ENCODE peak calls at places on chromosomes 3 and 15, in four cellular contexts. One of them, this sample, is unnamed.

GRCh38 chr15:75718326-75718725 is 5.7 kb upstream of the CSPG4 start:
- DNase-seq in CD4-positive, alpha-beta T cell: no peak
- DNase-seq in AG04450: no peak
- DNase-seq in colonic mucosa: no peak
- DNase-seq in this sample: no peak

GRCh38 chr15:45100884-45101622 is 12.9 kb downstream of the DUOX2 start:
- DNase-seq in colonic mucosa: no peak
- DNase-seq in CD4-positive, alpha-beta T cell: no peak
- DNase-seq in AG04450: no peak
- DNase-seq in this sample: no peak

GRCh38 chr3:197541756-197542539 is 13.8 kb downstream of the BDH1 start:
- DNase-seq in CD4-positive, alpha-beta T cell: no peak
- DNase-seq in colonic mucosa: no peak
- DNase-seq in AG04450: peak
- DNase-seq in this sample: no peak

GRCh38 chr3:53109822-53110771 is 20.1 kb downstream of the RFT1 start:
- DNase-seq in AG04450: peak
- DNase-seq in CD4-positive, alpha-beta T cell: peak
- DNase-seq in colonic mucosa: peak
- DNase-seq in this sample: no peak

GRCh38 chr3:48240000-48240710 is 749 bp upstream of the ZNF589 start:
- DNase-seq in AG04450: no peak
- DNase-seq in CD4-positive, alpha-beta T cell: no peak
- DNase-seq in colonic mucosa: no peak
- DNase-seq in this sample: no peak

GRCh38 chr3:125231895-125232294 is 19.3 kb upstream of the SLC12A8 start:
- DNase-seq in AG04450: peak
- DNase-seq in CD4-positive, alpha-beta T cell: no peak
- DNase-seq in colonic mucosa: no peak
- DNase-seq in this sample: no peak

GRCh38 chr15:79475312-79475711 is 43.2 kb downstream of the MINAR1 start:
- DNase-seq in CD4-positive, alpha-beta T cell: no peak
- DNase-seq in colonic mucosa: no peak
- DNase-seq in AG04450: no peak
- DNase-seq in this sample: no peak

GRCh38 chr3:124569761-124570160 is 160.5 kb upstream of the UMPS start:
- DNase-seq in AG04450: no peak
- DNase-seq in CD4-positive, alpha-beta T cell: no peak
- DNase-seq in colonic mucosa: no peak
- DNase-seq in this sample: no peak

GRCh38 chr3:10522646-10523303 is 17.4 kb upstream of the ATP2B2 start:
- DNase-seq in AG04450: no peak
- DNase-seq in colonic mucosa: no peak
- DNase-seq in CD4-positive, alpha-beta T cell: no peak
- DNase-seq in this sample: no peak

GRCh38 chr3:169110633-169111032 is 552.9 kb downstream of the MECOM start:
- DNase-seq in colonic mucosa: no peak
- DNase-seq in AG04450: no peak
- DNase-seq in CD4-positive, alpha-beta T cell: no peak
- DNase-seq in this sample: no peak

GRCh38 chr3:43286886-43287301 is 554 bp downstream of the SNRK start:
- DNase-seq in colonic mucosa: peak
- DNase-seq in AG04450: no peak
- DNase-seq in CD4-positive, alpha-beta T cell: no peak
- DNase-seq in this sample: no peak

GRCh38 chr3:188458761-188459160 is 304.8 kb downstream of the LPP start:
- DNase-seq in CD4-positive, alpha-beta T cell: no peak
- DNase-seq in colonic mucosa: no peak
- DNase-seq in AG04450: no peak
- DNase-seq in this sample: no peak

GRCh38 chr15:48031973-48032372 is 88.8 kb upstream of the SLC24A5 start:
- DNase-seq in AG04450: no peak
- DNase-seq in CD4-positive, alpha-beta T cell: no peak
- DNase-seq in colonic mucosa: no peak
- DNase-seq in this sample: no peak

GRCh38 chr15:95742836-95743235 is 587.7 kb upstream of the NR2F2 start:
- DNase-seq in CD4-positive, alpha-beta T cell: no peak
- DNase-seq in AG04450: no peak
- DNase-seq in colonic mucosa: no peak
- DNase-seq in this sample: no peak

GRCh38 chr3:169456900-169457299 is 206.6 kb downstream of the MECOM start:
- DNase-seq in colonic mucosa: no peak
- DNase-seq in AG04450: no peak
- DNase-seq in CD4-positive, alpha-beta T cell: no peak
- DNase-seq in this sample: no peak

GRCh38 chr3:133944181-133944580 is 48.5 kb upstream of the RAB6B start:
- DNase-seq in colonic mucosa: no peak
- DNase-seq in CD4-positive, alpha-beta T cell: no peak
- DNase-seq in AG04450: no peak
- DNase-seq in this sample: no peak

GRCh38 chr15:84079885-84080777 is 155.4 kb upstream of the GOLGA6L4 start:
- DNase-seq in CD4-positive, alpha-beta T cell: peak
- DNase-seq in colonic mucosa: peak
- DNase-seq in AG04450: no peak
- DNase-seq in this sample: peak

GRCh38 chr3:66693461-66693912 is 192.7 kb upstream of the LRIG1 start:
- DNase-seq in AG04450: no peak
- DNase-seq in CD4-positive, alpha-beta T cell: no peak
- DNase-seq in colonic mucosa: peak
- DNase-seq in this sample: no peak

GRCh38 chr15:74657846-74658245 is 38.0 kb downstream of the EDC3 start:
- DNase-seq in AG04450: no peak
- DNase-seq in CD4-positive, alpha-beta T cell: no peak
- DNase-seq in colonic mucosa: no peak
- DNase-seq in this sample: no peak

GRCh38 chr15:82228750-82229149 is 33.8 kb downstream of the EFL1 start:
- DNase-seq in AG04450: no peak
- DNase-seq in CD4-positive, alpha-beta T cell: no peak
- DNase-seq in colonic mucosa: no peak
- DNase-seq in this sample: no peak

GRCh38 chr3:194837457-194838135 is 151.9 kb downstream of the FAM43A start:
- DNase-seq in CD4-positive, alpha-beta T cell: no peak
- DNase-seq in AG04450: no peak
- DNase-seq in colonic mucosa: no peak
- DNase-seq in this sample: no peak

GRCh38 chr3:187742351-187743171 is 2.7 kb downstream of the BCL6 start:
- DNase-seq in CD4-positive, alpha-beta T cell: peak
- DNase-seq in colonic mucosa: peak
- DNase-seq in AG04450: no peak
- DNase-seq in this sample: no peak

GRCh38 chr15:44102675-44103254 is 92.3 kb downstream of the FRMD5 start:
- DNase-seq in AG04450: peak
- DNase-seq in colonic mucosa: no peak
- DNase-seq in CD4-positive, alpha-beta T cell: no peak
- DNase-seq in this sample: no peak

GRCh38 chr3:134864644-134865043 is 69.6 kb downstream of the EPHB1 start:
- DNase-seq in CD4-positive, alpha-beta T cell: no peak
- DNase-seq in AG04450: no peak
- DNase-seq in colonic mucosa: no peak
- DNase-seq in this sample: no peak

GRCh38 chr3:29711255-29711771 is 430.4 kb downstream of the RBMS3 start:
- DNase-seq in CD4-positive, alpha-beta T cell: no peak
- DNase-seq in colonic mucosa: no peak
- DNase-seq in AG04450: no peak
- DNase-seq in this sample: no peak

GRCh38 chr15:40593588-40594428 is at the start of gene KNL1:
- DNase-seq in AG04450: peak
- DNase-seq in colonic mucosa: peak
- DNase-seq in CD4-positive, alpha-beta T cell: peak
- DNase-seq in this sample: peak

GRCh38 chr15:99250494-99251435 is 516 bp upstream of the LRRC28 start:
- DNase-seq in AG04450: peak
- DNase-seq in CD4-positive, alpha-beta T cell: peak
- DNase-seq in colonic mucosa: peak
- DNase-seq in this sample: peak

GRCh38 chr15:98737122-98737521 is 88.8 kb downstream of the IGF1R start:
- DNase-seq in AG04450: no peak
- DNase-seq in colonic mucosa: no peak
- DNase-seq in CD4-positive, alpha-beta T cell: no peak
- DNase-seq in this sample: no peak

DNA sequence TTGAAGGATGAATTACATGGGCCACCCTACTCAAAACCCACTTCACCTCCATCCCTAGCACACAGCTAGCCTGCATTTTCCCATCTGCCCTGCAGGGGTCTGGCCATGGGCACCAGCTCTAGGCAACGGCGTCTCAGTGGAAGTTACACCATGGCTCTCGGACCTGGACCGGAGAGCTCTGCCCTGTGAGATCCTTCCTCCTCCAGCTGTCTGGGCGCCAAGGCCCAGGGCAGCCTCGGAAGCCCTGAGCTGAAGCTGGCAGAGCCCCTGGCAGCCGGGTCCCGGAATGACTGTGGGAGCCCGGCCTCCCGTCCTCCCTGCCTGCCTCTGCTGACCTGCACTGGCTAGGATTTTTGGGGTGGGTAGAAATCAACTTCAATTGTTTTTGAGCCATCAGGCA is 98.9 kb downstream of the CHSY1 start:
- DNase-seq in AG04450: no peak
- DNase-seq in colonic mucosa: no peak
- DNase-seq in CD4-positive, alpha-beta T cell: no peak
- DNase-seq in this sample: no peak
- TF ChIP-seq CTCF in AG04450: peak
- TF ChIP-seq CTCF in colonic mucosa: no peak
- TF ChIP-seq CTCF in CD4-positive, alpha-beta T cell: no peak
- TF ChIP-seq CTCF in this sample: no peak

GRCh38 chr3:118760611-118761606 is 273.7 kb downstream of the IGSF11 start:
- DNase-seq in colonic mucosa: no peak
- DNase-seq in AG04450: no peak
- DNase-seq in CD4-positive, alpha-beta T cell: no peak
- DNase-seq in this sample: no peak
- TF ChIP-seq CTCF in colonic mucosa: no peak
- TF ChIP-seq CTCF in AG04450: no peak
- TF ChIP-seq CTCF in CD4-positive, alpha-beta T cell: no peak
- TF ChIP-seq CTCF in this sample: no peak

DNA sequence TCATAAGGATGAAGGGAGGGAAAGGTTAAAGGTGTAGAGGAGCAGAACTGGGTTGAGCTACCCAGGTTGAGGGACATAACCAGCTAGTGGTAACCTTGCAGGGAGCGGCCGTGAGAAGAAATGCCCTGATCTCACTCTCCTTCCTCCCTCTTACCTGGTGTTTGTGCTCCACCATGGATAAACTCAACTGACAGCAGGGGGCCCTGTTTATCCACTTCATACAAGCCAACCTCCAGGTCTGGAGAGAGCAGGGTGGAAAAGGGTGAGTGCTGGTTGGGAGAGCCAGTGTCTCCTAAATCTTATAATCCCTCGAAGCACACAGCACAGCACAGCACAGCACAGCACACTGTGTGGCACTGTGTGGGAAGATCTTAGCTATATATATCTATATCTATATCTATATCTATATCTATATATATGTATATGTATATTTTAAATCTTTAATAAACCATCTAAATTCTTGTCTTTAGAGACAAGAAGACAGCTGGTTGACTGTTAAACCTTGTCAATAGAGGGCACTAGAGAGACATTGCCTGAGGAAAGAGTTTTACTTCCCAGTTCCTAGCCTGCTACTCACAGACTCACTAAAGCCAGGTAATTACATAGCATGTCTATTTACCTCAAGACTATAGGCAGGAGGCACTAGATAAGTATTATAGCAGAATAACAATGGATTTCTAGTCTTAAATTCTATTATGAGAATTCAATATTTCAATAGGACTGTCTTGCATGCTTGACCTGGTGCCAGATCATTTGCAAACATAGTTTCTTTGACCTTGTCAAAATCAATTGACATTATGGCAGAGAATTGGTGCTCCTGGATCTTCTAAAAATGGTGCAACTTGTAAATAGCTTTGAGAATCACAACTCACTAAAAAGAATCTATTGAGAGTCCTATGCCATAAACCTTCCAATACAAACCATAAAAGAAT is 21.7 kb upstream of the FMN1 start:
- DNase-seq in AG04450: no peak
- DNase-seq in colonic mucosa: no peak
- DNase-seq in CD4-positive, alpha-beta T cell: no peak
- DNase-seq in this sample: no peak
- TF ChIP-seq CTCF in AG04450: peak
- TF ChIP-seq CTCF in colonic mucosa: peak
- TF ChIP-seq CTCF in CD4-positive, alpha-beta T cell: peak
- TF ChIP-seq CTCF in this sample: no peak

DNA sequence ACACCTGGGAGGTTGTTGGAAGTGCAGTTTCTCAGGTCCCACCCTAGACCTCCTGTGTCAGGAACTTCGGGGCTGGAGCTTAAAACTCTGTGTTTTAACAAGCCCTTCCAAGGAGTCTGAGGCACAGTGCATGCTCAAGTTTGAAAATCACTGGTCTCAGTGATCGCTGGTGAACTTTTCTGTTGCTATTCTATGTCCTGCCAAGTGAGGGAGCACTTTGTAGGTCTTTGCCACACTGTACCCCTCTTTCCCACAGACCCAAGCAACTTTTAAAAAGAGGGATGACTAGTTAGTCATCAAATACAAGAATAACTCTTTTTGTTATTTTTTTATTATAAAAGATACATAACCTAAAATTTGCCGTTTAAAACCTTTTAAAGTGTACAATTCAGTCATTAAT is 133.7 kb downstream of the AGBL1 start:
- DNase-seq in CD4-positive, alpha-beta T cell: no peak
- DNase-seq in colonic mucosa: no peak
- DNase-seq in AG04450: no peak
- DNase-seq in this sample: no peak
- TF ChIP-seq CTCF in CD4-positive, alpha-beta T cell: no peak
- TF ChIP-seq CTCF in colonic mucosa: no peak
- TF ChIP-seq CTCF in AG04450: no peak
- TF ChIP-seq CTCF in this sample: no peak

DNA sequence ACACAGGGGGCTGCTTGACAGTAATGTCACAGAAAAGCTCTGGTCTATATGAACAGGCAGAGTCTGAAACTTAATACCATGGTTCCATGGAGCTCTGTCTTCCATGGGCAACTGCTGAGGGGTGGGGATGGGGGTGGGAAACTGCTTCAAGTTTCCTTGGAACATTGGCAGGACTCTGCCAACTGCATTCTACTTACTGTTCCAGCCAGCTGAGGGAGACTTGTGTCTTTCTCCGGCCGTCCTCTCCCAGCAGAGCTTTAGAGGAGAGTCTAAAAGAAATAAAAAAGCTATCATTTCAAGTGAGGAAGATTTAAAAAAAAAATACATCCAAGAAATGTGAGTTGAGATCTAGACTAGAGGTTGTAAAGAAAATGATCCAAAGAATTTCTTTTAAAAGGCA is 348.8 kb downstream of the ZIC1 start:
- DNase-seq in AG04450: no peak
- DNase-seq in CD4-positive, alpha-beta T cell: no peak
- DNase-seq in colonic mucosa: no peak
- DNase-seq in this sample: no peak
- TF ChIP-seq CTCF in AG04450: no peak
- TF ChIP-seq CTCF in CD4-positive, alpha-beta T cell: no peak
- TF ChIP-seq CTCF in colonic mucosa: no peak
- TF ChIP-seq CTCF in this sample: no peak

GRCh38 chr15:56804908-56805307 is 71.6 kb upstream of the ZNF280D start:
- DNase-seq in CD4-positive, alpha-beta T cell: no peak
- DNase-seq in AG04450: no peak
- DNase-seq in colonic mucosa: no peak
- DNase-seq in this sample: no peak
- TF ChIP-seq CTCF in CD4-positive, alpha-beta T cell: no peak
- TF ChIP-seq CTCF in AG04450: peak
- TF ChIP-seq CTCF in colonic mucosa: no peak
- TF ChIP-seq CTCF in this sample: no peak

This sample was measured in activated B cell treated with CpG ODN at 0.5 μM for 24 hours.